ENCODE peak calls at places on chromosomes 16 and 17, in five cellular contexts. A, M, D, C and J are unnamed samples.

GRCh38 chr17:38663125-38663751 is 11.5 kb downstream of the EPOP start:
- DNase-seq in A (peak), M (peak), D (peak), C (no peak), J (peak)

GRCh38 chr17:17117923-17118322 is 75.7 kb downstream of the MPRIP start:
- DNase-seq in A (no peak), M (no peak), D (no peak), C (no peak), J (no peak)

GRCh38 chr17:9273334-9274118 is 252.2 kb downstream of the NTN1 start:
- DNase-seq in A (no peak), M (no peak), D (peak), C (no peak), J (peak)

GRCh38 chr17:4901108-4901647 is 1.7 kb downstream of the CHRNE start:
- DNase-seq in A (no peak), M (no peak), D (no peak), C (peak), J (no peak)

GRCh38 chr17:31398381-31399275 is 7.2 kb downstream of the RAB11FIP4 start:
- DNase-seq in A (no peak), M (no peak), D (no peak), C (no peak), J (no peak)

GRCh38 chr17:41972571-41973411 is 6.2 kb downstream of the CNP start:
- DNase-seq in A (peak), M (no peak), D (no peak), C (no peak), J (no peak)

GRCh38 chr17:17119533-17119932 is 77.3 kb downstream of the MPRIP start:
- DNase-seq in A (no peak), M (no peak), D (peak), C (peak), J (peak)

GRCh38 chr17:915416-916201 is 64.0 kb downstream of the NXN start:
- DNase-seq in A (no peak), M (no peak), D (no peak), C (no peak), J (peak)

GRCh38 chr17:43366809-43367587 is 31.8 kb upstream of the ARL4D start:
- DNase-seq in A (no peak), M (no peak), D (peak), C (no peak), J (no peak)

GRCh38 chr16:19375561-19376158 is 42.0 kb upstream of the TMC5 start:
- DNase-seq in A (peak), M (peak), D (peak), C (peak), J (peak)

GRCh38 chr17:61809816-61810392 is 53.4 kb downstream of the BRIP1 start:
- DNase-seq in A (no peak), M (no peak), D (peak), C (no peak), J (peak)

GRCh38 chr17:60248618-60249516 is 99.1 kb downstream of the CA4 start:
- DNase-seq in A (no peak), M (no peak), D (no peak), C (no peak), J (no peak)

GRCh38 chr16:30948087-30948955 is 547 bp upstream of the ORAI3 start:
- DNase-seq in A (peak), M (peak), D (peak), C (no peak), J (peak)

GRCh38 chr17:7703584-7704574 is 1.1 kb upstream of the EFNB3 start:
- DNase-seq in A (peak), M (peak), D (peak), C (no peak), J (peak)

GRCh38 chr17:4631836-4632582 is 9.5 kb downstream of the ALOX15 start:
- DNase-seq in A (no peak), M (peak), D (no peak), C (no peak), J (no peak)